ENCODE peak calls at places on chromosomes 16 and 17, in seven cellular contexts. C is HL-60, G is choroid plexus epithelial cell, D is brain microvascular endothelial cell, P is fibroblast of mammary gland, B is vagina, W is tibial nerve. L is an unnamed sample.

GRCh38 chr17:48961516-48962233 is 6.7 kb downstream of the GIP start:
- DNase-seq in G (peak; percentile 52), W (no peak), B (no peak), D (peak; percentile 72), C (no peak), P (peak; percentile 65), L (peak; percentile 52)

GRCh38 chr17:50048988-50049387 is 6.9 kb upstream of the ITGA3 start:
- DNase-seq in D (no peak), P (no peak), G (no peak), C (no peak), B (no peak), W (no peak), L (no peak)

GRCh38 chr16:20762404-20763123 is 1.2 kb upstream of the ACSM3 start:
- DNase-seq in W (no peak), G (no peak), P (no peak), D (no peak), C (no peak), B (no peak), L (no peak)

GRCh38 chr17:76593338-76593737 is 7.7 kb upstream of the ST6GALNAC2 start:
- DNase-seq in G (no peak), B (no peak), W (no peak), D (no peak), C (no peak), P (no peak), L (peak; percentile 42)

GRCh38 chr17:81440511-81441244 is 45.4 kb downstream of the BAHCC1 start:
- DNase-seq in P (no peak), G (no peak), D (no peak), C (peak; percentile 25), B (no peak), W (no peak), L (no peak)

GRCh38 chr17:79160980-79161621 is 86.5 kb downstream of the ENGASE start:
- DNase-seq in D (no peak), G (no peak), P (no peak), W (no peak), C (peak; percentile 48), B (no peak), L (peak; percentile 36)

GRCh38 chr17:77427471-77427991 is 286.8 kb downstream of the SEC14L1 start:
- DNase-seq in W (no peak), G (peak; percentile 90), C (no peak), B (no peak), D (peak; percentile 81), P (peak; percentile 90), L (peak; percentile 77)

GRCh38 chr16:85126731-85127662 is 14.7 kb upstream of the CIBAR2 start:
- DNase-seq in B (no peak), P (peak; percentile 82), C (no peak), W (no peak), G (peak; percentile 94), D (peak; percentile 61), L (peak; percentile 92)

GRCh38 chr17:61209524-61209923 is 190.1 kb upstream of the TBX2 start:
- DNase-seq in P (no peak), D (no peak), C (no peak), G (no peak), W (peak; percentile 21), B (no peak), L (no peak)

GRCh38 chr17:67035131-67036083 is 8.9 kb upstream of the CACNG1 start:
- DNase-seq in D (no peak), C (no peak), P (no peak), B (no peak), W (no peak), G (no peak), L (no peak)

GRCh38 chr16:23248261-23249194 is 53.6 kb upstream of the SCNN1B start:
- DNase-seq in D (no peak), G (no peak), P (no peak), C (no peak), W (no peak), B (no peak), L (no peak)

GRCh38 chr17:21061971-21062526 is 19.2 kb upstream of the USP22 start:
- DNase-seq in C (no peak), W (no peak), P (no peak), B (no peak), G (no peak), D (no peak), L (no peak)

GRCh38 chr17:57518587-57519118 is 226.4 kb downstream of the CCDC182 start:
- DNase-seq in W (no peak), C (no peak), P (no peak), D (no peak), G (no peak), B (no peak), L (no peak)

GRCh38 chr17:11296994-11297393 is 56.0 kb downstream of the SHISA6 start:
- DNase-seq in W (no peak), D (no peak), B (no peak), P (peak; percentile 3), C (no peak), G (peak; percentile 2), L (no peak)

GRCh38 chr17:11292491-11292890 is 51.5 kb downstream of the SHISA6 start:
- DNase-seq in P (no peak), B (no peak), W (no peak), G (no peak), D (no peak), C (no peak), L (no peak)

GRCh38 chr17:11293480-11293879 is 52.5 kb downstream of the SHISA6 start:
- DNase-seq in P (no peak), G (no peak), C (no peak), D (no peak), W (no peak), B (peak; percentile 52), L (no peak)

GRCh38 chr17:11298401-11298800 is 57.4 kb downstream of the SHISA6 start:
- DNase-seq in G (no peak), B (no peak), D (no peak), P (no peak), W (no peak), C (no peak), L (no peak)

DNA sequence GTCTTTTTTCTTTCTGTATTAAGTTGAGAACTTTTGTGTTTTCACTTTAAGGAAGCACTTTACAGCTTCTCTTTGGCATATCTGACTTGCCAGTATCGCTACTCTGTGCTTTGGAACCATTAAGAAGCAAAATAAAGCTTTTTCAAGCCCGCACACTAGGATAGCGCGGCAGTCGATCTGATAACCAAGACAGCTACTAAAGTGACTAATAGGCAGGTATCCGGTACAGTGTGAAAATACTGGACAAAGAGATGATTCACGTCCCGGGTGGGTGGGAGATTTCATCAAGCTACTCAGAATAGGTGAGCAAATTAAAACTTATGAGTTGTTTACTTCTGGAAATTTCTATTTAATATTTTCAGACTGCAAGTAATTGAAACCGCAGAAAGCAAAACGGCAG is 53.8 kb downstream of the SHISA6 start:
- DNase-seq in W (no peak), C (no peak), P (no peak), D (no peak), G (no peak), B (no peak), L (no peak)
- H3K4me3 ChIP-seq in W (no peak overlapping the region), C (no peak overlapping the region), P (no peak overlapping the region), D (no peak overlapping the region), G (no peak overlapping the region), B (no peak overlapping the region), L (no peak overlapping the region)

GRCh38 chr17:47831934-47832327 is 461 bp downstream of the LRRC46 start:
- DNase-seq in W (no peak), P (no peak), D (no peak), C (peak; percentile 65), B (no peak), G (no peak), L (no peak)

GRCh38 chr17:47834756-47835155 is 3.3 kb downstream of the LRRC46 start:
- DNase-seq in D (no peak), B (no peak), W (no peak), P (no peak), G (no peak), C (no peak), L (no peak)

GRCh38 chr17:47829870-47830269 is 1.5 kb downstream of the MRPL10 start:
- DNase-seq in C (no peak), D (no peak), P (no peak), B (no peak), W (no peak), G (peak; percentile 63), L (no peak)

GRCh38 chr17:47830396-47830907 is 889 bp downstream of the MRPL10 start:
- DNase-seq in P (no peak), D (no peak), B (no peak), W (no peak), C (no peak), G (no peak), L (no peak)

GRCh38 chr17:47830991-47831933 is at the start of the genes LRRC46 and MRPL10:
- DNase-seq in P (peak; percentile 89), C (peak; percentile 90), D (peak; percentile 88), B (no peak), G (peak; percentile 95), W (peak; percentile 88), L (peak; percentile 95)
- TF ChIP-seq CTCF in P (peak; percentile 36), C (no peak), D (peak; percentile 66), B (no peak), G (peak; percentile 61), W (peak; percentile 16), L (peak; percentile 51)

DNA sequence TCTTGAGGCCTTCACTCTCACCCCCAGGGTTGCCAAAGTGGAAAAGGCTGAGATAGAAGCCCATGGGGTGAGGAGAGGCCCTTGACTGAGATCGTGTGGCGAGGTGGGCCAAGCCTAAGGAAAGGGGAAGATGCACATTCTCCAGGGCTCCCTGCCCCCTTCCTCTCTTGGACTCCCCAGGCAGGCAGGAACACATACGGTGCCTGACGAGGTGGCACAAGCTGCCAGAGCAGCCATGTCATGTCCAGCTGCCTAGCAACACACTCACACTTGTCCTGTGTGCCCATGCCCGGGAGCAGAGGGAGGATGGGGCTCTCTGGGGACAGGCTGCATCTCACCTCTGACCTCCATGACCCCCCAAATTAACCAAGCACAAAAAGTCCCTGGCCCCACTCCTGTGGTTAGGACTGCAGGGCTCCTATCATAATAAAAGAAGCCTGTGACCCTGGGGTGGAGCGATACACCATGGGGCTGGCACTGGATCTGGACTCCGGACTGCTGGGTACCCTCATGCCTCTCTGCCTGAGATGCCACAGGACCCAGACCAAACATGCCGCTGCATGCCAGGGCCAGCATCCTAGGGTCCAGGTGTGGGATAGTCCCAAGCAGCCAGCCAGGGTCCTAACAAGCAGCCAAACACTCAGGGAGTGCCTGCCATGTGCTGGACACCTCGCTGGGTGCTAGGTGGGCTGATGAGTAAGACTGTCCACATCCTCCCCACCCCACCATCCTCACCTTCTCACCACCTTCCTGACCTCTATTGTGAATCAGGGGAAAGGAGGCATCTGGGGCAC is 2.6 kb downstream of the GIT1 start:
- DNase-seq in B (no peak), D (no peak), W (no peak), P (no peak), G (no peak), C (peak; percentile 36), L (no peak)
- H3K4me3 ChIP-seq in B (no peak overlapping the region), D (no peak overlapping the region), W (peak overlapping the region; percentile 87), P (no peak overlapping the region), G (no peak overlapping the region), C (no peak overlapping the region), L (no peak overlapping the region)

GRCh38 chr16:51147776-51148673 is 3.0 kb downstream of the SALL1 start:
- DNase-seq in P (no peak), C (no peak), B (no peak), G (no peak), W (no peak), D (no peak), L (no peak)

GRCh38 chr16:51149251-51149661 is 1.8 kb downstream of the SALL1 start:
- DNase-seq in B (no peak), C (no peak), D (no peak), G (no peak), P (no peak), W (no peak), L (no peak)

GRCh38 chr16:51144203-51144602 is 6.9 kb downstream of the SALL1 start:
- DNase-seq in C (no peak), W (no peak), D (no peak), P (no peak), B (no peak), G (no peak), L (no peak)

GRCh38 chr16:51148674-51149228 is 2.3 kb downstream of the SALL1 start:
- DNase-seq in G (no peak), B (no peak), W (no peak), D (no peak), C (no peak), P (peak; percentile 56), L (peak; percentile 40)

GRCh38 chr16:51146256-51146924 is 4.7 kb downstream of the SALL1 start:
- DNase-seq in G (peak; percentile 59), W (no peak), D (no peak), B (no peak), C (no peak), P (peak; percentile 74), L (peak; percentile 56)
- TF ChIP-seq CTCF in G (peak; percentile 57), W (no peak), D (peak; percentile 52), B (no peak), C (no peak), P (peak; percentile 54), L (peak; percentile 49)